ENCODE peak calls at places on chromosomes 2 and 18, in ten cellular contexts. P, U, E, I, G, M, Q, T, C and D are unnamed samples.

GRCh38 chr2:25310965-25311865 is 30.5 kb downstream of the DNMT3A start:
- DNase-seq in P (no peak), U (peak), E (no peak), I (peak), G (no peak), M (peak), Q (no peak), T (no peak), C (peak), D (peak)

GRCh38 chr2:3519255-3520190 is at the start of gene ADI1:
- DNase-seq in P (peak), U (peak), E (peak), I (peak), G (peak), M (peak), Q (peak), T (peak), C (peak), D (peak)

GRCh38 chr2:180385601-180386201 is 378.6 kb upstream of the CWC22 start:
- DNase-seq in P (peak), U (no peak), E (peak), I (no peak), G (peak), M (no peak), Q (peak), T (no peak), C (no peak), D (no peak)

GRCh38 chr2:222490100-222490499 is 65.8 kb downstream of the SGPP2 start:
- DNase-seq in P (no peak), U (no peak), E (no peak), I (no peak), G (no peak), M (no peak), Q (no peak), T (no peak), C (no peak), D (no peak)

GRCh38 chr2:108330971-108331370 is 42.3 kb downstream of the SULT1C2 start:
- DNase-seq in P (no peak), U (peak), E (peak), I (no peak), G (no peak), M (no peak), Q (peak), T (no peak), C (no peak), D (no peak)

GRCh38 chr2:18435425-18436037 is 124.9 kb downstream of the RDH14 start:
- DNase-seq in P (peak), U (peak), E (peak), I (no peak), G (peak), M (peak), Q (peak), T (peak), C (peak), D (no peak)

GRCh38 chr18:35730738-35731370 is 149.3 kb downstream of the GALNT1 start:
- DNase-seq in P (no peak), U (peak), E (peak), I (no peak), G (no peak), M (no peak), Q (peak), T (no peak), C (no peak), D (peak)

GRCh38 chr2:23606968-23607367 is 222.0 kb downstream of the KLHL29 start:
- DNase-seq in P (no peak), U (no peak), E (peak), I (no peak), G (peak), M (no peak), Q (peak), T (no peak), C (no peak), D (no peak)

GRCh38 chr2:233053928-233054774 is 6.0 kb upstream of the INPP5D start:
- DNase-seq in P (peak), U (peak), E (peak), I (peak), G (peak), M (peak), Q (peak), T (no peak), C (peak), D (peak)

GRCh38 chr2:233386382-233387041 is 32.2 kb downstream of the DGKD start:
- DNase-seq in P (no peak), U (no peak), E (peak), I (peak), G (peak), M (no peak), Q (peak), T (no peak), C (no peak), D (no peak)

GRCh38 chr2:177970670-177971454 is 101.7 kb downstream of the PDE11A start:
- DNase-seq in P (peak), U (no peak), E (no peak), I (no peak), G (no peak), M (peak), Q (no peak), T (no peak), C (no peak), D (no peak)

GRCh38 chr18:73661457-73661856 is 486.2 kb downstream of the FBXO15 start:
- DNase-seq in P (no peak), U (no peak), E (no peak), I (no peak), G (no peak), M (no peak), Q (no peak), T (no peak), C (no peak), D (no peak)

GRCh38 chr2:166932032-166932431 is 43.8 kb downstream of the XIRP2 start:
- DNase-seq in P (no peak), U (no peak), E (no peak), I (no peak), G (no peak), M (no peak), Q (no peak), T (no peak), C (no peak), D (no peak)

GRCh38 chr18:44733069-44733753 is 52.5 kb downstream of the SETBP1 start:
- DNase-seq in P (no peak), U (no peak), E (peak), I (no peak), G (peak), M (no peak), Q (peak), T (no peak), C (no peak), D (no peak)

GRCh38 chr2:26457241-26457666 is 20.7 kb downstream of the OTOF start:
- DNase-seq in P (no peak), U (no peak), E (no peak), I (no peak), G (no peak), M (peak), Q (no peak), T (no peak), C (no peak), D (no peak)

GRCh38 chr2:37441055-37441454 is 96.6 kb downstream of the QPCT start:
- DNase-seq in P (no peak), U (no peak), E (no peak), I (no peak), G (no peak), M (no peak), Q (no peak), T (no peak), C (no peak), D (no peak)

GRCh38 chr18:10078053-10078452 is 164.2 kb downstream of the VAPA start:
- DNase-seq in P (peak), U (no peak), E (no peak), I (no peak), G (no peak), M (peak), Q (no peak), T (no peak), C (no peak), D (no peak)

GRCh38 chr18:48689548-48689947 is 150.7 kb downstream of the CTIF start:
- DNase-seq in P (no peak), U (no peak), E (no peak), I (peak), G (no peak), M (no peak), Q (no peak), T (no peak), C (no peak), D (no peak)

GRCh38 chr2:232523682-232524597 is 2.0 kb upstream of the CHRND start:
- DNase-seq in P (peak), U (no peak), E (peak), I (no peak), G (no peak), M (peak), Q (peak), T (no peak), C (peak), D (peak)

GRCh38 chr2:11200651-11201050 is 45.4 kb downstream of the SLC66A3 start:
- DNase-seq in P (no peak), U (no peak), E (no peak), I (no peak), G (no peak), M (no peak), Q (no peak), T (no peak), C (no peak), D (no peak)

GRCh38 chr2:99678651-99679050 is 188.8 kb upstream of the REV1 start:
- DNase-seq in P (no peak), U (no peak), E (no peak), I (no peak), G (no peak), M (no peak), Q (no peak), T (no peak), C (no peak), D (no peak)

GRCh38 chr2:108417254-108417653 is 31.8 kb upstream of the GCC2 start:
- DNase-seq in P (no peak), U (no peak), E (no peak), I (no peak), G (no peak), M (peak), Q (no peak), T (no peak), C (no peak), D (no peak)

GRCh38 chr2:1741851-1742250 is 2.5 kb downstream of the PXDN start:
- DNase-seq in P (no peak), U (no peak), E (no peak), I (peak), G (no peak), M (no peak), Q (no peak), T (no peak), C (no peak), D (no peak)
- H3K4me3 ChIP-seq in P (no peak), U (no peak), E (no peak), I (no peak), G (peak), M (no peak), Q (peak), T (no peak), C (no peak), D (no peak)

GRCh38 chr2:27690052-27690451 is 26.4 kb downstream of the SLC4A1AP start:
- DNase-seq in P (no peak), U (no peak), E (no peak), I (no peak), G (no peak), M (no peak), Q (no peak), T (no peak), C (no peak), D (no peak)
- H3K4me3 ChIP-seq in P (no peak), U (no peak), E (no peak), I (no peak), G (no peak), M (no peak), Q (no peak), T (no peak), C (no peak), D (no peak)

DNA sequence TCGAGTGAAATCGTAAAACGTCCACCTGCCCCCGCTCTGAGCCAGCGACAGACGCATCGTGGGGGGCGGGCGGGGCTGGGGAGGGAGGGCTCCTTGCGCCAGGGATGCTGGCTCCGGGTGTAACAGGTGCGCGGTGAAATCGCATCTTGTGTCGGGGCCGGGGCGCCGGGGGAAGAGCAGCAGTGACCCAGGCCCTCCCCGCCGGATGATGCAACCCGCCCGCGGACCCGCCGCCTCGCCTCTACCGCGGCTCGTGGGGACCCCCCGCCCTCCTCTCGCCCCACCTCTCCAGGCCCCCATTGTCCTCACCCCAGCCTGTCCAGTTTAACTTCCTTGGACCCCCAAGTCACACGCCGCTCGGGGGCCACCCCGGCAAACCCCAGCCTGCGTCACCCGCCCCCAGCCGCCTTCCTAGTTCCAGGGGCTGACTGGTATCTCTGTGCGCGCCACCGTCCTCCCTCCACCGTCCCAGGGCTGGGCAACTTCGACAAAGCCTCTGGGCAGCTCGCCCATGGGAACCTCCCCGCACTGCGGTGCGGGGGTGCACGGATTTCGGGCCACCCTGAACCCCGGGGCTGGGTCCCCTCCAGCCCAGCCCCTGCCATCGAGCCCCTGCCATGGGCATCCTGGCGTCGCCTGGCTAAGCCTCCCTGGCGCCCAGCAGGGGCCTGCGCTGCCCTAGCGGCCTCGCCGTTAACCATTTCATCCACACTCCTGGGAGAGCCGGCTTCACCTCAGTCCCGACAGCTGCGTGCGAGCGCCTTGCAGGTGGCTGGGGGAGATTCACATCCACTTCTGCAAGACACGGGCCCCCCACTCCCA is 799 bp upstream of the KIF1A start:
- DNase-seq in P (peak), U (no peak), E (no peak), I (no peak), G (no peak), M (no peak), Q (no peak), T (no peak), C (no peak), D (no peak)
- H3K4me3 ChIP-seq in P (peak), U (peak), E (peak), I (no peak), G (no peak), M (no peak), Q (no peak), T (no peak), C (no peak), D (no peak)

GRCh38 chr2:161417428-161418274 is 1.6 kb downstream of the TBR1 start:
- DNase-seq in P (no peak), U (no peak), E (no peak), I (no peak), G (no peak), M (no peak), Q (no peak), T (no peak), C (no peak), D (no peak)
- H3K4me3 ChIP-seq in P (no peak), U (no peak), E (no peak), I (no peak), G (no peak), M (no peak), Q (no peak), T (no peak), C (no peak), D (no peak)

DNA sequence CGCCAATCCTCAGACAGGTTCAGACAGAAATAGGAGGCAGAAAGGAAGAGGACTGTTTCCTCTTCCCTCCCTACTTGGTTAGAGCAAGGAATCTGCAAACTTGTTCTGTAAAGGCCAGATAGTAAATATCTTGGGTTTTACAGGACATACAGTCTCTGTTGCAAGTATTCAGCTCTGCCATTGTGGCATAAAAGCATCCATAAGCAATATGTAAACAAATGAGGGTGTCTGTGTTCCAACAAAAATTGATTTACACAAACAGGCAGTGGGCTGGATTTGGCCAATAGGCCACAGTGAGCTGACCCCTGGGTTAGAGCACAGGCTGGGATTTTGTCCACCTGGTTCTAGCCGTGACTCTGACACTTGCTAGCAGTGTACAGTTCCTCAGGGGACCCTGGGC is 89.4 kb downstream of the NRP2 start:
- DNase-seq in P (no peak), U (no peak), E (no peak), I (no peak), G (no peak), M (no peak), Q (no peak), T (no peak), C (no peak), D (no peak)
- H3K4me3 ChIP-seq in P (no peak), U (no peak), E (no peak), I (no peak), G (no peak), M (no peak), Q (no peak), T (no peak), C (no peak), D (no peak)

GRCh38 chr18:79630266-79631095 is 49.1 kb upstream of the CTDP1 start:
- DNase-seq in P (no peak), U (peak), E (no peak), I (peak), G (peak), M (no peak), Q (no peak), T (no peak), C (no peak), D (no peak)
- H3K4me3 ChIP-seq in P (no peak), U (no peak), E (no peak), I (no peak), G (no peak), M (no peak), Q (no peak), T (no peak), C (no peak), D (no peak)

GRCh38 chr2:239687441-239687840 is 286.6 kb upstream of the HDAC4 start:
- DNase-seq in P (no peak), U (no peak), E (no peak), I (no peak), G (no peak), M (no peak), Q (no peak), T (no peak), C (peak), D (no peak)

GRCh38 chr2:239689410-239689809 is 288.6 kb upstream of the HDAC4 start:
- DNase-seq in P (no peak), U (no peak), E (no peak), I (no peak), G (no peak), M (no peak), Q (no peak), T (no peak), C (peak), D (no peak)

GRCh38 chr2:239688098-239688497 is 287.3 kb upstream of the HDAC4 start:
- DNase-seq in P (no peak), U (no peak), E (no peak), I (no peak), G (no peak), M (no peak), Q (no peak), T (no peak), C (peak), D (no peak)

GRCh38 chr2:239689985-239690384 is 289.2 kb upstream of the HDAC4 start:
- DNase-seq in P (no peak), U (no peak), E (no peak), I (no peak), G (no peak), M (no peak), Q (no peak), T (no peak), C (peak), D (no peak)

GRCh38 chr2:239688840-239689239 is 288.0 kb upstream of the HDAC4 start:
- DNase-seq in P (no peak), U (no peak), E (no peak), I (no peak), G (no peak), M (no peak), Q (no peak), T (no peak), C (peak), D (no peak)
- H3K4me3 ChIP-seq in P (no peak), U (no peak), E (no peak), I (no peak), G (no peak), M (no peak), Q (no peak), T (no peak), C (no peak), D (no peak)

DNA sequence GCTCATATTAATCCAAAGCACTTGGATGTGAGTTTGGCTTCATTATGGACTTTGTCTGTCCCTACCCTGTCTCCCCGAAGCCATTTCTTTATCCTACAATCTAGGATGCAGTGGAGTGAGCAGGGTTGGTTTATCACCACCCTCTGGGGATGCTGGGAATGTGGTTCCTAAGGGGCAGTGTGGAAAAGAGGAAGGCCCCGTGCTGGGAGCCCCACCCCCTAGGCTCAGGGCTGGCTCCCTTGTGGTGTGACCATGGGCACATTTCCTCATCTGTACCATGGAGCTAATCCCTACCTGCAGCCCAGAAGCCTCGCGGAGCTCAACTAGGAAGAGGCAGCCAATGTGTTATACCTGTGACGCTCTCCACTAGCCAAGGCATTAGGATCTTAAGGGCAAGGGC is 92.5 kb downstream of the TGOLN2 start:
- DNase-seq in P (no peak), U (no peak), E (no peak), I (no peak), G (no peak), M (no peak), Q (no peak), T (no peak), C (no peak), D (no peak)
- H3K4me3 ChIP-seq in P (no peak), U (no peak), E (no peak), I (no peak), G (no peak), M (no peak), Q (no peak), T (no peak), C (no peak), D (no peak)